ENCODE peak calls at places on chromosome 6, in nine cellular contexts. O is substantia nigra, I is NCI-H1436, U is neural progenitor cell, W is amniotic stem cell, B is hypothalamus, V is GM06990, K is T-helper 2 cell, F is OCI-LY7. H is an unnamed sample.

GRCh38 chr6:143750945-143751344 is 73.2 kb downstream of the PHACTR2 start:
- DNase-seq in V (no peak), U (no peak), W (no peak), K (no peak), F (no peak), B (no peak), O (no peak), I (no peak), H (no peak)

GRCh38 chr6:147222160-147222838 is 18.1 kb downstream of the STXBP5 start:
- DNase-seq in U (no peak), I (no peak), O (no peak), B (no peak), V (no peak), K (no peak), W (no peak), F (no peak), H (no peak)

GRCh38 chr6:45930419-45931059 is 85.1 kb downstream of the CLIC5 start:
- DNase-seq in W (peak), B (peak), K (peak), V (no peak), I (peak), O (peak), U (peak), F (peak), H (no peak)

GRCh38 chr6:98272061-98272460 is 562.3 kb upstream of the POU3F2 start:
- DNase-seq in O (peak), I (no peak), V (no peak), B (no peak), U (no peak), F (no peak), K (no peak), W (no peak), H (no peak)

GRCh38 chr6:31580446-31580755 is 1.8 kb downstream of the LTB start:
- DNase-seq in I (no peak), V (no peak), O (no peak), F (no peak), U (no peak), W (no peak), K (no peak), B (no peak), H (no peak)

GRCh38 chr6:20846602-20847028 is 312.4 kb downstream of the CDKAL1 start:
- DNase-seq in W (no peak), O (no peak), V (peak), B (no peak), U (no peak), K (no peak), I (no peak), F (peak), H (peak)

GRCh38 chr6:169045486-169045885 is 208.2 kb downstream of the THBS2 start:
- DNase-seq in V (no peak), O (no peak), K (no peak), U (no peak), W (no peak), B (no peak), I (peak), F (no peak), H (no peak)

GRCh38 chr6:52571099-52571755 is 5.6 kb downstream of the TRAM2 start:
- DNase-seq in O (no peak), F (no peak), I (no peak), B (no peak), W (no peak), U (no peak), V (no peak), K (no peak), H (no peak)

GRCh38 chr6:109653264-109653663 is 37.7 kb downstream of the AK9 start:
- DNase-seq in V (no peak), B (no peak), F (no peak), O (no peak), W (no peak), U (no peak), K (no peak), I (no peak), H (no peak)

GRCh38 chr6:144149894-144150672 is at the start of gene STX11:
- DNase-seq in W (peak), I (no peak), K (peak), V (peak), O (peak), F (peak), B (no peak), U (peak), H (peak)

GRCh38 chr6:43308101-43308989 is at the start of gene CRIP3:
- DNase-seq in W (peak), K (peak), I (peak), F (peak), U (peak), V (peak), O (no peak), B (no peak), H (no peak)

GRCh38 chr6:14399635-14400034 is 282.1 kb downstream of the CD83 start:
- DNase-seq in I (no peak), W (no peak), V (no peak), K (no peak), U (no peak), B (no peak), F (no peak), O (no peak), H (no peak)

GRCh38 chr6:54473328-54473727 is 165.1 kb downstream of the TINAG start:
- DNase-seq in B (no peak), W (no peak), U (no peak), F (no peak), O (no peak), I (no peak), V (no peak), K (no peak), H (no peak)

GRCh38 chr6:10437891-10438290 is 23.0 kb upstream of the TFAP2A start:
- DNase-seq in I (no peak), U (no peak), W (no peak), V (no peak), F (no peak), B (no peak), O (no peak), K (no peak), H (no peak)

GRCh38 chr6:121694389-121695185 is 259.1 kb downstream of the GJA1 start:
- DNase-seq in V (no peak), I (no peak), K (no peak), F (no peak), O (no peak), U (no peak), B (no peak), W (no peak), H (no peak)

GRCh38 chr6:97644353-97644752 is 361.3 kb upstream of the MMS22L start:
- DNase-seq in B (no peak), K (no peak), W (no peak), F (no peak), O (no peak), U (no peak), I (no peak), V (no peak), H (no peak)

GRCh38 chr6:112253505-112253841 is 894 bp downstream of the LAMA4 start:
- DNase-seq in U (peak), K (no peak), W (no peak), F (no peak), O (no peak), V (no peak), B (no peak), I (no peak), H (no peak)

GRCh38 chr6:17207281-17207680 is 73.9 kb upstream of the RBM24 start:
- DNase-seq in I (no peak), V (no peak), K (no peak), U (no peak), O (no peak), F (no peak), B (no peak), W (no peak), H (no peak)

GRCh38 chr6:139439278-139439813 is 64.9 kb upstream of the CITED2 start:
- DNase-seq in I (no peak), B (no peak), O (no peak), K (no peak), F (no peak), U (no peak), V (no peak), W (no peak), H (no peak)

GRCh38 chr6:18280084-18280483 is 15.8 kb upstream of the DEK start:
- DNase-seq in K (no peak), O (no peak), I (peak), V (no peak), W (peak), B (no peak), U (peak), F (no peak), H (no peak)

GRCh38 chr6:39309942-39310531 is 4.2 kb downstream of the KCNK17 start:
- DNase-seq in O (peak), V (peak), I (peak), W (peak), K (peak), U (peak), B (no peak), F (peak), H (no peak)

GRCh38 chr6:167402195-167402686 is 77.4 kb downstream of the TTLL2 start:
- DNase-seq in K (no peak), V (no peak), B (no peak), W (no peak), O (no peak), I (no peak), U (no peak), F (no peak), H (no peak)

GRCh38 chr6:11500008-11500407 is 37.5 kb upstream of the TMEM170B start:
- DNase-seq in W (peak), U (no peak), V (no peak), F (no peak), O (no peak), B (no peak), K (no peak), I (no peak), H (no peak)

GRCh38 chr6:116060572-116061283 is at the start of gene FRK:
- DNase-seq in F (no peak), V (no peak), I (peak), W (no peak), B (no peak), K (no peak), U (no peak), O (no peak), H (no peak)

GRCh38 chr6:8131265-8131897 is 29.0 kb upstream of the EEF1E1 start:
- DNase-seq in B (peak), K (peak), W (peak), I (peak), O (peak), V (peak), F (peak), U (peak), H (no peak)

GRCh38 chr6:18265099-18265372 is 706 bp upstream of the DEK start:
- DNase-seq in I (no peak), K (no peak), O (no peak), V (no peak), B (no peak), U (no peak), W (no peak), F (peak), H (no peak)

GRCh38 chr6:21199246-21199645 is 394.3 kb upstream of the SOX4 start:
- DNase-seq in F (no peak), K (no peak), B (no peak), V (no peak), U (peak), W (no peak), O (no peak), I (no peak), H (no peak)

GRCh38 chr6:161169690-161170089 is 104.2 kb downstream of the AGPAT4 start:
- DNase-seq in V (no peak), F (peak), I (no peak), B (no peak), W (no peak), O (no peak), K (no peak), U (no peak), H (no peak)